ENCODE peak calls at places on chromosome 16, in six cellular contexts. D, G, N, F, L and U are unnamed samples.

GRCh38 chr16:66440271-66440802 is 13.2 kb downstream of the BEAN1 start:
- DNase-seq in L (no peak), G (no peak), D (no peak), N (no peak), F (no peak), U (no peak)

GRCh38 chr16:81469710-81470481 is 25.3 kb downstream of the CMIP start:
- DNase-seq in G (no peak), N (no peak), L (no peak), D (no peak), F (no peak), U (no peak)

GRCh38 chr16:50302472-50303005 is 36.2 kb downstream of the ADCY7 start:
- DNase-seq in D (no peak), L (no peak), F (no peak), G (no peak), N (no peak), U (no peak)

GRCh38 chr16:79651363-79651762 is 50.8 kb upstream of the MAF start:
- DNase-seq in G (no peak), F (peak; percentile 71), N (no peak), L (no peak), D (no peak), U (peak; percentile 1)

GRCh38 chr16:75109732-75110243 is 6.8 kb downstream of the LDHD start:
- DNase-seq in D (peak; percentile 36), F (no peak), N (no peak), L (no peak), G (no peak), U (no peak)

GRCh38 chr16:30724641-30725464 is 23.4 kb upstream of the PHKG2 start:
- DNase-seq in F (no peak), N (no peak), D (no peak), G (no peak), L (no peak), U (no peak)

GRCh38 chr16:1724491-1724890 is 18.5 kb downstream of the MAPK8IP3 start:
- DNase-seq in F (no peak), D (no peak), N (no peak), L (no peak), G (no peak), U (no peak)

GRCh38 chr16:19776147-19776546 is 58.1 kb downstream of the IQCK start:
- DNase-seq in N (no peak), G (no peak), L (no peak), D (no peak), F (no peak), U (no peak)

GRCh38 chr16:58563235-58563634 is 47.9 kb downstream of the SETD6 start:
- DNase-seq in L (no peak), D (no peak), G (no peak), N (no peak), F (peak; percentile 52), U (peak; percentile 59)

GRCh38 chr16:6160303-6160702 is 1062.7 kb upstream of the EEF2KMT start:
- DNase-seq in N (no peak), G (no peak), F (no peak), D (no peak), L (no peak), U (no peak)

GRCh38 chr16:67528222-67528869 is at the start of gene RIPOR1:
- DNase-seq in N (peak; percentile 61), L (no peak), F (peak; percentile 53), D (peak; percentile 69), G (peak; percentile 49), U (no peak)

GRCh38 chr16:81945665-81946064 is 65.6 kb downstream of the SDR42E1 start:
- DNase-seq in G (no peak), N (no peak), D (no peak), F (no peak), L (no peak), U (peak; percentile 12)

GRCh38 chr16:80084163-80084562 is 456.6 kb upstream of the DYNLRB2 start:
- DNase-seq in L (no peak), F (no peak), D (no peak), N (peak; percentile 13), G (no peak), U (no peak)

GRCh38 chr16:69349508-69349907 is 2.1 kb downstream of the TMED6 start:
- DNase-seq in F (no peak), L (no peak), G (no peak), N (no peak), D (no peak), U (no peak)

GRCh38 chr16:69345923-69346322 is 5.7 kb downstream of the TMED6 start:
- DNase-seq in L (no peak), D (no peak), F (no peak), N (no peak), G (no peak), U (no peak)

GRCh38 chr16:69348222-69348621 is 3.4 kb downstream of the TMED6 start:
- DNase-seq in D (no peak), G (no peak), L (no peak), F (no peak), N (no peak), U (no peak)

GRCh38 chr16:69344171-69344570 is 4.6 kb downstream of the NIP7 start:
- DNase-seq in D (no peak), N (no peak), F (no peak), G (no peak), L (no peak), U (no peak)

DNA sequence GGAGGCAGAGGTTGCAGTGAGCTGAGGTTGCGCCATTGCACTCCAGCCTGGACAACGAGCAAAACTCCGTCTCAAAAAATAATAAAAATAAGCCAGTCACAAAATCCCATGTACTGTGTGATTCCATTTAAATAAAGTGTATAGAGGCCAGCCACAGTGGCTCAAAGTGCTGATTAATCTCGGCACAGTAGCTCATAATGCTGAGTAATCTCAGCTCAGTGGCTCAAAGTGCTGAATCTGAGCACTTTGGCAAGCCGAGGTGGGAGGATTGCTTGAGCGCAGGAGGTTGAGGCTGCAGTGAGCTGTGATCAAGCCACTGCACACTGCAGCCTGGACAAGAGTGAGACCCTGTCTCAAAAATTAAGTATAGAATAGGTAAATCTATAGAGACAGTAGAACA is 4.9 kb downstream of the TMED6 start:
- DNase-seq in L (no peak), N (no peak), G (no peak), D (no peak), F (no peak), U (no peak)
- H2BK15ac ChIP-seq in L (no peak overlapping the region), N (no peak overlapping the region), G (no peak overlapping the region), D (no peak overlapping the region), F (no peak overlapping the region), U (no peak overlapping the region)

DNA sequence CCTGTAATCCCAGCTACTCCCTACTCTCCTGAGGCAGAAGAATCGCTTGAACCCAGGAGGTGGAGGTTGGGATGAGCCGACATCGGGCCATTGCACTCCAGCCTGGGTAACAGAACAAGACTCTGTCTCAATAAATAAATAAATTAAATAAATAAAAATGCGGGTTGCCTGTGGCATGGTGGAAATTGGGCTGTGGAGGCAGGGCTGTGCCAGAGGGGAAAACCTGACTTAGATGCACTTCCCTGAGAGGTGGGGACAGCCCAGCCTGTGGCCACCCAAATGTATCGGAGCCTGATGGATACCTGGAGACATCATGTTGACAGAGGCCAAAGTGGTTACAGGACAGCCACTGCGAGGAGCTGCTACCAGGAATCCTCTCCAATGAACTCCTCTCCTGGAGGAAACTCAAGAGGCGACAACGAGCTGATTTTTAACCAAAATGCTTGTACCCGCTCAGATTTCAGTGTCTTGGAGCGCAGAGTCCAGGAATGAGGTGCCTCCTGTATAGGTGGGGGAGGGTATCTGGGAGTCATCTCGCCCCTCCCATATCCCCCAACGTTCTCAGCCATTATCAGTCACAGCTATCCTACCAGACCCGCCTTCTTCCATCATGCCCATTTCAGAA is 32.3 kb downstream of the DDX19A start:
- DNase-seq in N (no peak), G (no peak), F (no peak), D (no peak), L (no peak), U (no peak)
- H3K4me2 ChIP-seq in N (no peak overlapping the region), G (no peak overlapping the region), F (no peak overlapping the region), D (no peak overlapping the region), L (peak overlapping the region; percentile 94), U (no peak overlapping the region)

DNA sequence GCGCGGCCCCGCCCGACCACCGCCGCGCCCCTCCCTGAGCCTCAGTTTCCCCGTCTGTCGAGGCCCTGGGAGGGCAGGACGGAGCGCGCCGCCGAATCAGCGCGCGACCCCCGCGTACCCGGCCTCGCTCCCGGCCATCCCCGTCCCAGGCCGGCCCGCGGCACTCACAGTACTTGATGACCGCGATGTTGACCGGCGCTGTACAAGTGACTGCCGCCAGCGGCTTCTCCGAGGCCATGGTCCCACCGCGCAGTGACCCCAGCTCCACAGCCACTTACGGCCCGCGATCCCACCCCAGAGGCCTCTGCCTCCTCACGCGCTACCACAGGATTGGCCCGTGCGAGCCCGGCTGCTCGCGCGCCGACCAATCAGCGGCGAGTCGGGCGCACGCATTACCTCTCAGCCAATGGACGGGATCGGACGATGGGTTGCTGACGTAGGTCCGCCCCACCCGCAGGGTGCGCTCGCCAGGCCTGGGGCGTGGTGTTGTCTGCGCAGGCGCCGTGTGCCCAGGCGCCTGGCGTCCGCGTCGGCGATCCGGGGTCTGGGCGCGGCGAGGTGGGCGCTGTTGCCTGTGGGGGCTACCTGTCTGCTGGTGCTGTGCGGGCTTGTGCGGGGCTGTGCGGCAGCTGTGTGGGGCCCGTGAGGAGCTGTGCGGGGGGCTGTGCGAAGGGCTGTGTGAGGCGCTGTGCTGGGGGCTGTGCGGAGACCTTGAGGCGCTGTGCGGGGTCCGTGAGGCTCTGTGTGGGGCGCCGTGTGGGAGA is at the start of gene MVD:
- DNase-seq in F (peak; percentile 99), N (peak; percentile 99), G (peak; percentile 98), D (peak; percentile 99), L (peak; percentile 96), U (peak; percentile 97)
- H2BK15ac ChIP-seq in F (peak within 1 kb of the TSS; percentile 97), N (no peak within 1 kb of the TSS), G (peak within 1 kb of the TSS; percentile 92), D (no peak within 1 kb of the TSS), L (no peak within 1 kb of the TSS), U (no peak within 1 kb of the TSS)

GRCh38 chr16:88966986-88967799 is 9.8 kb downstream of the CBFA2T3 start:
- DNase-seq in D (no peak), F (no peak), G (no peak), N (no peak), L (no peak), U (no peak)

GRCh38 chr16:88969361-88969831 is 7.6 kb downstream of the CBFA2T3 start:
- DNase-seq in F (no peak), N (no peak), G (no peak), D (no peak), L (no peak), U (no peak)

GRCh38 chr16:88965826-88966480 is 11.1 kb downstream of the CBFA2T3 start:
- DNase-seq in G (no peak), N (no peak), F (no peak), L (no peak), D (no peak), U (no peak)

GRCh38 chr16:88968589-88969280 is 8.3 kb downstream of the CBFA2T3 start:
- DNase-seq in G (no peak), F (no peak), D (no peak), N (no peak), L (no peak), U (no peak)

DNA sequence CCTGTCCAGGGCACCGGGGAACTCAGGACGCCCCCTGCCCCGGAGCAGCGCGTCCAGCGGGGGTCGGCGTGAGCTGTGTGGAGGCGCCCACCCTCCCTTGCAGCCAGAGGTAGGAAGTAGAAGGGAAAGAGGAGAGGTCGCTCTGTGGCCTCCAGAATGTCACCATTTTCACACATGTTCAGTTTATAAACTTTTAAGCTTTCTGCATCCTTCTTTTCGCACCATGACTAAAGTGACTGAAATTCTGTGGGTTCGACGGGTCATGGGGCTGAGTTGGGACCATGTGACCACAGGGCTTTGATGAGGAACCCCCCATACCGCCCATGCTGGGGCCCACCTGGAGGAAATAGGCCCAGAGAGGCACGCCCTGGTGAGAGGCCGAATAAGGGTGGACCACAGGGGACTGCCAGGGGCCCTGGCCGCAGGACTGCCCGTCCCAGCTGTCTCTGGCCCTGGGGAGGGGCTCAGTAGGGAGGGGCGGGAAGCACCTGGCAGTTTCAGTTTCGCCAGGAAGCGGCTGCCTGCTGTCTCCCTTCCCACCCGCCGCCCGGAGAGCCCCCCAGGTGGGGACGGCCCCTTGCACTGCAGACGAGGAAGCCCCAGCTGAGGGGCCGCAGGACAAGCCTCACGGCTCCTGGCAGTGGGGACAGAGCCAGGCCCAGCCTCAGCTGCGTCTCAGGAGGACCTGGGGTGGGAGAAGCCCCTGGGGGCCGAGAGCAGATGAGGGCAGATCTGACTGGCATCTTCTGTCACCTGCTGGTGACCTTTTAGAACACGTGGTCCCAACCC is 9.0 kb downstream of the CBFA2T3 start:
- DNase-seq in G (no peak), D (no peak), N (no peak), F (no peak), L (no peak), U (no peak)
- H3K4me2 ChIP-seq in G (no peak overlapping the region), D (no peak overlapping the region), N (no peak overlapping the region), F (no peak overlapping the region), L (no peak overlapping the region), U (no peak overlapping the region)